ENCODE peak calls at places on chromosomes 12 and 14, in nine cellular contexts. O, E, I, J, X, U, H, P and K are unnamed samples.

GRCh38 chr14:104121142-104121541 is 17.2 kb upstream of the KIF26A start:
- DNase-seq in O (no peak), E (peak; percentile 5), I (no peak), J (no peak), X (no peak), U (no peak), H (no peak), P (no peak), K (no peak)

GRCh38 chr14:35492569-35493014 is 41.4 kb upstream of the INSM2 start:
- DNase-seq in O (no peak), E (no peak), I (no peak), J (no peak), X (no peak), U (no peak), H (no peak), P (no peak), K (no peak)

GRCh38 chr12:68440068-68440581 is 108.0 kb upstream of the MDM1 start:
- DNase-seq in O (no peak), E (no peak), I (no peak), J (no peak), X (no peak), U (no peak), H (no peak), P (peak; percentile 88), K (no peak)

GRCh38 chr14:68405959-68406358 is 386.9 kb downstream of the ZFP36L1 start:
- DNase-seq in O (no peak), E (no peak), I (no peak), J (no peak), X (no peak), U (no peak), H (no peak), P (no peak), K (no peak)

GRCh38 chr12:60337865-60338549 is 742.2 kb downstream of the SLC16A7 start:
- DNase-seq in O (no peak), E (no peak), I (no peak), J (no peak), X (no peak), U (no peak), H (no peak), P (no peak), K (no peak)

GRCh38 chr12:79454338-79454777 is 236.4 kb downstream of the PAWR start:
- DNase-seq in O (no peak), E (no peak), I (no peak), J (peak; percentile 45), X (no peak), U (no peak), H (no peak), P (peak; percentile 10), K (no peak)

GRCh38 chr12:622420-622819 is 40.8 kb downstream of the NINJ2 start:
- DNase-seq in O (no peak), E (no peak), I (no peak), J (no peak), X (no peak), U (peak; percentile 50), H (no peak), P (no peak), K (no peak)

GRCh38 chr14:24311837-24312615 is 724 bp downstream of the LTB4R start:
- DNase-seq in O (no peak), E (no peak), I (no peak), J (no peak), X (no peak), U (peak; percentile 58), H (no peak), P (no peak), K (no peak)

GRCh38 chr12:103301642-103302620 is 193.8 kb downstream of the C12orf42 start:
- DNase-seq in O (no peak), E (no peak), I (no peak), J (peak; percentile 7), X (no peak), U (no peak), H (no peak), P (peak; percentile 79), K (no peak)

GRCh38 chr12:124391340-124392261 is 96.7 kb downstream of the RFLNA start:
- DNase-seq in O (peak; percentile 64), E (no peak), I (peak; percentile 43), J (no peak), X (no peak), U (peak; percentile 96), H (peak; percentile 86), P (no peak), K (peak; percentile 14)

GRCh38 chr12:108299980-108300696 is 39.0 kb downstream of the CMKLR1 start:
- DNase-seq in O (no peak), E (no peak), I (no peak), J (no peak), X (no peak), U (no peak), H (no peak), P (no peak), K (no peak)

GRCh38 chr12:54571166-54571856 is 17.1 kb downstream of the PPP1R1A start:
- DNase-seq in O (no peak), E (no peak), I (no peak), J (no peak), X (no peak), U (no peak), H (no peak), P (peak; percentile 71), K (no peak)

GRCh38 chr14:99514552-99515300 is 33.5 kb downstream of the CCNK start:
- DNase-seq in O (no peak), E (peak; percentile 17), I (no peak), J (peak; percentile 4), X (no peak), U (no peak), H (peak; percentile 25), P (no peak), K (no peak)

GRCh38 chr14:96268426-96269358 is 12.7 kb downstream of the BDKRB1 start:
- DNase-seq in O (peak; percentile 78), E (no peak), I (no peak), J (peak; percentile 81), X (no peak), U (peak; percentile 54), H (peak; percentile 46), P (no peak), K (no peak)

GRCh38 chr12:115979351-115979750 is 298.1 kb downstream of the MED13L start:
- DNase-seq in O (no peak), E (no peak), I (no peak), J (no peak), X (no peak), U (no peak), H (no peak), P (no peak), K (no peak)